ENCODE peak calls at places on chromosomes 2 and 18, in four cellular contexts. J is mesenchymal stem cell, O is H1, Q is H9. X is an unnamed sample.

GRCh38 chr18:75475228-75475627 is 47.7 kb upstream of the SMIM21 start:
- DNase-seq in J (peak; percentile 55), O (no peak), Q (no peak), X (peak; percentile 94)

GRCh38 chr18:79169958-79170555 is 100.9 kb downstream of the ATP9B start:
- DNase-seq in J (peak; percentile 28), O (no peak), Q (no peak), X (peak; percentile 35)

GRCh38 chr2:98507461-98507860 is 62.8 kb downstream of the INPP4A start:
- DNase-seq in J (no peak), O (no peak), Q (no peak), X (no peak)

GRCh38 chr2:2057125-2057721 is 273.9 kb downstream of the MYT1L start:
- DNase-seq in J (no peak), O (no peak), Q (peak; percentile 75), X (no peak)

GRCh38 chr2:119231975-119232665 is 8.5 kb downstream of the STEAP3 start:
- DNase-seq in J (peak; percentile 74), O (no peak), Q (no peak), X (peak; percentile 74)

GRCh38 chr2:190407246-190407661 is 901 bp upstream of the MFSD6 start:
- DNase-seq in J (no peak), O (no peak), Q (peak; percentile 33), X (no peak)

GRCh38 chr2:28588231-28588725 is 92.4 kb downstream of the PLB1 start:
- DNase-seq in J (peak; percentile 24), O (no peak), Q (no peak), X (no peak)

GRCh38 chr2:387980-388421 is 100.1 kb upstream of the ALKAL2 start:
- DNase-seq in J (no peak), O (no peak), Q (no peak), X (no peak)

GRCh38 chr2:204170419-204170818 is 233.9 kb downstream of the ICOS start:
- DNase-seq in J (no peak), O (no peak), Q (no peak), X (no peak)

GRCh38 chr2:105872830-105873229 is 128.1 kb downstream of the NCK2 start:
- DNase-seq in J (no peak), O (no peak), Q (no peak), X (no peak)

GRCh38 chr2:26765475-26766200 is 1.6 kb downstream of the SLC35F6 start:
- DNase-seq in J (no peak), O (no peak), Q (no peak), X (no peak)

GRCh38 chr2:59462418-59463197 is 1090.8 kb downstream of the BCL11A start:
- DNase-seq in J (no peak), O (no peak), Q (no peak), X (no peak)

GRCh38 chr2:83063933-83064332 is 1395.1 kb downstream of the SUCLG1 start:
- DNase-seq in J (no peak), O (no peak), Q (no peak), X (no peak)

GRCh38 chr2:189104926-189105325 is 74.6 kb downstream of the COL5A2 start:
- DNase-seq in J (peak; percentile 59), O (no peak), Q (no peak), X (peak; percentile 58)

GRCh38 chr2:227456772-227457171 is 15.2 kb upstream of the AGFG1 start:
- DNase-seq in J (no peak), O (no peak), Q (no peak), X (peak; percentile 79)

GRCh38 chr18:7568426-7568825 is 1.3 kb downstream of the PTPRM start:
- DNase-seq in J (peak; percentile 59), O (no peak), Q (peak; percentile 68), X (peak; percentile 20)

GRCh38 chr18:12516049-12516677 is 108.4 kb downstream of the PRELID3A start:
- DNase-seq in J (peak; percentile 23), O (no peak), Q (no peak), X (peak; percentile 21)

GRCh38 chr2:181352158-181352557 is 105.0 kb upstream of the ITGA4 start:
- DNase-seq in J (no peak), O (no peak), Q (no peak), X (no peak)

GRCh38 chr2:127636248-127637235 is 9.4 kb upstream of the GPR17 start:
- DNase-seq in J (no peak), O (no peak), Q (no peak), X (no peak)

GRCh38 chr2:108701208-108701607 is 18.1 kb upstream of the RANBP2 start:
- DNase-seq in J (peak; percentile 51), O (no peak), Q (no peak), X (no peak)

GRCh38 chr2:10817413-10817812 is 4.8 kb upstream of the PDIA6 start:
- DNase-seq in J (no peak), O (no peak), Q (peak; percentile 80), X (no peak)

DNA sequence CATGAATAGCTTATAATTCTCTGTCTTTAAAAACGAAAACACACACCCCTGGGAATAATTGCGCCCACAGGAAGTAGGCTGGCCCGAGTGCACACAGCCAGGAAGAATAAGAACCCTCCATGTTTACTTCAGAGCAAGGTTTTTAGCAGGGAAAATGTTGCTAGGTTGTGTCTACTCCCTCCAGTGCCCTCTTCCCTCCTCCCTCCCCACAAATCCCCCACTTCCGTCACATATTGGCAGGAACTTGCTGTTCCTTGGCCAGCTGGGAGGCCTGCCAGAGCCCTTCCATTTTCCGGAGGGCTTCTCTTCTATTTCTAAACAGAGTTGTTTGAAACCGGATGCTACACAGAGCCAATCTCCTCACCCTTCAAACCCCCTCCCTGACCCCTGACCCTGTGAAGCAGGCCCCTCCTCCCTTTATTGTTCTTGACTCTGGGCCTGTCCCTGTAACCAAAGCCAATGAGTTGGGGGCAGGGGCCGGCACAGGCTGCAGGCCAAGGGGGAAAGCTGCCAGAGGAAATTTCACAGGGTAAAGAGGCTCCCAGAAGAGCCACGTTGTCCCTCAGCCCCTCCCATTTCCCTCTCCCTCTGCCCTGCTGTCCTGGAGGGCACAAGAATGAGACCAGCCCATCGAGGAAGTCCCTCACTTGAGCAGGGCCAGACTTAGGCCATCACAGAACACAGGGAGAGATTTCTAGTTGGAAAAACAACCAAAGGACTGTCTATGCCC is 49.8 kb upstream of the LGALSL start:
- DNase-seq in J (peak; percentile 84), O (peak; percentile 54), Q (peak; percentile 91), X (peak; percentile 35)
- H4K91ac ChIP-seq in J (peak overlapping the region; percentile 94), O (peak overlapping the region; percentile 67), Q (no peak overlapping the region), X (no peak overlapping the region)

DNA sequence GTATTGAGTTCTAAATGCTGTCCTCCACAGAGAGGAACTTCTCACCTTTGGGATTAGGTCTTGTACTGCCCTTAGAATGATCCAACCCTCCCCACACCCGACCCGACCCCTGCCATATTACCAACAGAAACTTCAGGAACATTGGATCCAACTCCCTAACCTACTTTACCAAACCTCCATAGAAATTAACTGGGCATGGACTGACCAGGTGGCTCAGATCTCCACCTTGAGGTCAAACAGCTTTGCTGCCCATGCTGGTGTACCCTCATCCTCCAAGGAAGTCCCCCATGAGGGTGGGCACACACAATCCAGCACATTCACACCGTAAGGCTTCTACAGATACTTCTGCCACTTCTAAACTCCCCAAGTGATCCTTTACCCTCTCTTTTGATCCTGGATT is 21.5 kb downstream of the NFE2L2 start:
- DNase-seq in J (no peak), O (no peak), Q (no peak), X (no peak)
- H4K91ac ChIP-seq in J (peak overlapping the region; percentile 8), O (no peak overlapping the region), Q (no peak overlapping the region), X (peak overlapping the region; percentile 88)

GRCh38 chr18:58893388-58894099 is 28.9 kb downstream of the ZNF532 start:
- DNase-seq in J (no peak), O (no peak), Q (no peak), X (peak; percentile 53)

GRCh38 chr18:58895385-58895784 is 30.7 kb downstream of the ZNF532 start:
- DNase-seq in J (no peak), O (no peak), Q (no peak), X (no peak)

GRCh38 chr18:58894937-58895336 is 30.3 kb downstream of the ZNF532 start:
- DNase-seq in J (no peak), O (no peak), Q (no peak), X (no peak)

GRCh38 chr18:58891753-58892152 is 27.1 kb downstream of the ZNF532 start:
- DNase-seq in J (peak; percentile 42), O (no peak), Q (no peak), X (no peak)

DNA sequence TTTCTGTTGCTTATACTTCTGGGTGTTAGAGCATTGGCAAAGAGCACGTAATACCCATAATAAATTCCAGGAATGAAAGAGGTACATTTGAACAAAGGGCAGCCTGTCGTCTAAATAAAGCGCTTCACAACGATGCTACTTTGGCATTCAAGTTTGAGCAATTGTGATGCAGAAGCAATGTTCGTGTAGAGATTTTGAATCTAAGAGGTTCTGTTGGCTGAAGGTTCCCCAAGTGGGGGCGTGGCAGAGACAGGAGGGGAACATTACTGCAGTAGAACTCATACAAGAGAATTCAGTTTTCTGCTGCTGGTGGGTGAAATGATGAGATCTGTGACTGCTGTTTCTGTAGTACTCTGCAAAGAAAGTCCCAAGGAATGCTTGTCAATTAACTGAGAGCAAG is 27.9 kb downstream of the ZNF532 start:
- DNase-seq in J (no peak), O (no peak), Q (no peak), X (no peak)
- H4K91ac ChIP-seq in J (no peak overlapping the region), O (no peak overlapping the region), Q (no peak overlapping the region), X (no peak overlapping the region)

GRCh38 chr2:42756956-42757513 is 6.9 kb downstream of the OXER1 start:
- DNase-seq in J (no peak), O (no peak), Q (no peak), X (no peak)

GRCh38 chr2:42755161-42755900 is 8.6 kb downstream of the OXER1 start:
- DNase-seq in J (no peak), O (no peak), Q (no peak), X (no peak)

GRCh38 chr2:42754776-42755140 is 9.2 kb downstream of the OXER1 start:
- DNase-seq in J (no peak), O (no peak), Q (no peak), X (no peak)

GRCh38 chr2:42754021-42754775 is 9.7 kb downstream of the OXER1 start:
- DNase-seq in J (no peak), O (no peak), Q (no peak), X (peak; percentile 28)

DNA sequence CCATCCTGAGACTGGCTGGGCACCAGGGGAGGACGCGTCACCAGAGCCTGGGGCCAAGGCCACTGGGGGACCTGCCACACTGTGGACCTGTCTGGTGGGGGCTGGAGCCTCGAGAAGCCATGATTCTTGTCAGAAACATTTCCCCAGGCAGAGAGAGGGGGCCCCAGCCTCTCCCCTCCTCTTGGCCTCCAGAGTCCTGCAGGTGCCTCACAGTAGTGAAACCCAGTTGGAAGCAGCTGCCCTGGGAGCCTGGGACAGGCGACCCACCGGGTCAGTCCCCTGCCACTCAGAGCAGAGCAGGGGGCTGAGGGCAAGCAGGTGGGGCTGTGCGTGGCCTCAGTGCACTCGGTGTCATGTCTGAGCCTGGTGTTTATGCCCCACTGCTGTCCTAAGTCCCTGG is 7.8 kb downstream of the OXER1 start:
- DNase-seq in J (no peak), O (no peak), Q (no peak), X (no peak)
- H4K91ac ChIP-seq in J (no peak overlapping the region), O (no peak overlapping the region), Q (no peak overlapping the region), X (no peak overlapping the region)

DNA sequence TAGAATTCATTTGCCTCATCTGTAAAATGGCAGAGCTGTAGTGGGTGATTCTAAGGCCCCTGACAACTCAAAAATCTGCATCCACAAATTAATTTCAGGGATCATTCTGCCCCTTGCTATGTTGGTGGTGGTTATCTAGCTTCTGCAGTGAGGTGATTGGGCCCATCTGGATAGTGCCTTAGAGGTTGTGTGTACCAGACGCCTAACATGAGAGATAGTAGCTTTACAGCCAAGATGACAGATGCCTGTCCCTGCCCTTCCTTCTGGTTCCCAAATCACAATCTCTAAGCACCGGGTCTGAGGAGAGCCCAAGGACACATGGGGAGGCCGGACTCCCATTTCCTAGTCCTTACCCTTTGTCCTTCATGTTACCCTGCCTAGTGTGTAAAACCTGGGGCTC is 51.1 kb upstream of the TNP1 start:
- DNase-seq in J (no peak), O (no peak), Q (no peak), X (no peak)
- H4K91ac ChIP-seq in J (no peak overlapping the region), O (no peak overlapping the region), Q (no peak overlapping the region), X (no peak overlapping the region)

X was measured in IMR-90.